ENCODE peak calls at places on chromosomes 12 and 14, in four cellular contexts. V is Karpas-422, J is AG08395, L is CMK. K is an unnamed sample.

GRCh38 chr12:121673013-121673441 is 3.6 kb upstream of the MORN3 start:
- DNase-seq in V (peak), J (peak), L (no peak), K (no peak)

GRCh38 chr14:85380891-85381290 is 149.1 kb upstream of the FLRT2 start:
- DNase-seq in V (no peak), J (peak), L (no peak), K (no peak)

GRCh38 chr14:96894966-96895365 is 97.8 kb downstream of the VRK1 start:
- DNase-seq in V (no peak), J (no peak), L (no peak), K (no peak)

GRCh38 chr12:54858562-54858961 is 4.2 kb downstream of the MUCL1 start:
- DNase-seq in V (no peak), J (no peak), L (no peak), K (no peak)

GRCh38 chr12:45991289-45992249 is 1.2 kb upstream of the SCAF11 start:
- DNase-seq in V (peak), J (peak), L (peak), K (peak)

GRCh38 chr12:52223411-52224039 is 9.5 kb upstream of the KRT7 start:
- DNase-seq in V (no peak), J (no peak), L (no peak), K (no peak)

GRCh38 chr14:32559048-32559447 is 229.9 kb downstream of the AKAP6 start:
- DNase-seq in V (no peak), J (peak), L (no peak), K (no peak)

GRCh38 chr12:47377414-47378221 is 297.9 kb upstream of the AMIGO2 start:
- DNase-seq in V (no peak), J (peak), L (no peak), K (peak)

GRCh38 chr12:75553398-75553797 is 42.0 kb upstream of the KRR1 start:
- DNase-seq in V (peak), J (peak), L (no peak), K (no peak)

GRCh38 chr12:14289596-14289995 is 75.9 kb upstream of the ATF7IP start:
- DNase-seq in V (no peak), J (no peak), L (no peak), K (no peak)

GRCh38 chr14:75259510-75259855 is 19.1 kb upstream of the FOS start:
- DNase-seq in V (peak), J (peak), L (no peak), K (peak)

GRCh38 chr12:52517005-52517835 is 3.0 kb downstream of the KRT5 start:
- DNase-seq in V (no peak), J (no peak), L (no peak), K (no peak)

GRCh38 chr14:22671622-22672021 is 27.5 kb upstream of the OR6J1 start:
- DNase-seq in V (peak), J (no peak), L (no peak), K (no peak)

GRCh38 chr14:24051789-24052655 is at the start of gene CARMIL3:
- DNase-seq in V (peak), J (peak), L (peak), K (peak)

GRCh38 chr12:131941116-131941986 is 8.4 kb upstream of the EP400 start:
- DNase-seq in V (no peak), J (no peak), L (no peak), K (no peak)